ENCODE peak calls at places on chromosomes 13 and 19, in four cellular contexts. P is GM12878, J is K562, O is HL-60. Y is an unnamed sample.

GRCh38 chr13:26401578-26402021 is 147.7 kb downstream of the CDK8 start:
- DNase-seq in P (no peak), J (no peak), O (no peak), Y (no peak)

GRCh38 chr13:30388401-30389283 is 33.7 kb upstream of the UBE2L5 start:
- DNase-seq in J (no peak), P (no peak), O (peak), Y (no peak)

GRCh38 chr13:51961493-51962403 is 49.5 kb downstream of the ATP7B start:
- DNase-seq in J (no peak), P (no peak), O (no peak), Y (no peak)

GRCh38 chr13:43085545-43085944 is 62.2 kb downstream of the DNAJC15 start:
- DNase-seq in J (peak), O (no peak), P (no peak), Y (no peak)

GRCh38 chr13:107209811-107210210 is 641.9 kb upstream of the ARGLU1 start:
- DNase-seq in O (no peak), J (no peak), P (no peak), Y (no peak)

GRCh38 chr19:42529248-42529764 is 1.0 kb upstream of the CEACAM1 start:
- DNase-seq in J (peak), O (peak), P (no peak), Y (peak)

GRCh38 chr19:48683349-48683748 is 10.5 kb upstream of the NTN5 start:
- DNase-seq in P (no peak), O (no peak), J (no peak), Y (no peak)

GRCh38 chr19:52307275-52307674 is 10.3 kb downstream of the ZNF480 start:
- DNase-seq in O (peak), P (no peak), J (peak), Y (no peak)

GRCh38 chr13:46679369-46680180 is 117.4 kb downstream of the ESD start:
- DNase-seq in P (peak), O (no peak), J (no peak), Y (peak)
- TF ChIP-seq POLR2AphosphoS5 in P (no peak), O (no peak), J (no peak), Y (no peak)

GRCh38 chr19:29287061-29287460 is 74.1 kb upstream of the UQCRFS1 start:
- DNase-seq in O (no peak), J (no peak), P (no peak), Y (no peak)
- TF ChIP-seq SPI1 in O (no peak), J (no peak), P (no peak), Y (no peak)

GRCh38 chr19:5880196-5880595 is 9.9 kb upstream of the FUT5 start:
- DNase-seq in P (no peak), J (no peak), O (no peak), Y (no peak)

GRCh38 chr19:5877869-5878268 is 7.5 kb upstream of the FUT5 start:
- DNase-seq in O (no peak), J (no peak), P (no peak), Y (no peak)

GRCh38 chr19:5882421-5882968 is 12.2 kb upstream of the FUT5 start:
- DNase-seq in J (no peak), O (no peak), P (no peak), Y (no peak)

GRCh38 chr19:5881543-5882299 is 11.4 kb upstream of the FUT5 start:
- DNase-seq in J (no peak), O (no peak), P (no peak), Y (no peak)

GRCh38 chr19:5880604-5881078 is 10.3 kb upstream of the FUT5 start:
- DNase-seq in P (no peak), J (no peak), O (no peak), Y (no peak)
- TF ChIP-seq POLR2AphosphoS5 in P (no peak), J (no peak), O (no peak), Y (no peak)

GRCh38 chr13:39036212-39036611 is 1.7 kb downstream of the PROSER1 start:
- DNase-seq in O (peak), J (peak), P (no peak), Y (no peak)
- TF ChIP-seq SPI1 in O (no peak), J (no peak), P (no peak), Y (no peak)

DNA sequence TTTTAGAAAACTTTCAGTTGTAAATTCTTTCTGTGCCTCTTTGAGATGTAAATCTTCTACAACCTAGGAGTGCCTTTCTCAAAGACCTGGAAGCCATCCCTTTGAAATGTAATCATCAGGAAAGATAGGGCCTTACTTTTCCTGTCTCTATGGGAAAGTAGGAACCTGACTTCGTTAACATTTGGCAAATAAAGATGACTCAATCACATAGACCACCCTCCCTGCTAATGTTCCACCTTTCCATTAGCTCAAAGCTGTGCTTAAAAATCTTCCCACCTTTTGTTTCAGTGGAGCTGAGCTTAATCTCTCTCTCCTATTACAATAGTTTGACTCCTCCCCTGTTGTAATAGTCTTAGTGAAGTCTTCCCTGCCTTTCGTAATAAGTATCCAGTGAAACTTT is 247.7 kb downstream of the OLFM4 start:
- DNase-seq in J (no peak), P (no peak), O (no peak), Y (no peak)
- TF ChIP-seq POLR2AphosphoS5 in J (no peak), P (no peak), O (no peak), Y (no peak)

DNA sequence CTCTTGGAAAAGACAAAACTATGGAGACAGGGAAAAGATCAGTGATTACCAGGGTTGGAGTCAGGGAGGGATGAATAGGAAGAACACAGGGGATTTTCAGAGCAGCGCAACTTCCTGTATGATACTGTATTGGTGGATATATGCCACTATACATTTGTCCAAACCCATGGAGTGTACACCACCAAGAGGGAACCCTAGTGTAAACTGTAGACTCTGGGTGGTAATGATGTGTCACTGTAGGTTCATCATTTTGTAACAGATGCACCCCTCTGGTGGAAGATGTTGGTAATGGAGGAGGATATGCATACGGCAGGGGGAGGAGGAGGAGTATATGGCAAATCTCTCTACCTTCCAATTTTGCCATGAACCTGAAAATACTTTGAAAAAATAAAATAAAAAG is 68.1 kb downstream of the UFM1 start:
- DNase-seq in J (peak), P (no peak), O (no peak), Y (no peak)
- TF ChIP-seq SPI1 in J (no peak), P (no peak), O (no peak), Y (no peak)

Y was measured in GM12891.